ENCODE peak calls at places on chromosome 1, in four cellular contexts. Y, R, S and L are unnamed samples.
A peak's percentile ranks its signal among the peaks of the same experiment; 100 is the strongest.

GRCh38 chr1:23178931-23179330 is 10.3 kb upstream of the LUZP1 start:
- DNase-seq in Y (peak; percentile 38), R (no peak), S (no peak), L (peak; percentile 57)

GRCh38 chr1:208065862-208066261 is 154.9 kb upstream of the CD34 start:
- DNase-seq in Y (peak; percentile 25), R (peak; percentile 5), S (no peak), L (no peak)

GRCh38 chr1:204149635-204150565 is 1.9 kb downstream of the ETNK2 start:
- DNase-seq in Y (no peak), R (no peak), S (peak; percentile 18), L (no peak)

GRCh38 chr1:62175568-62176179 is 19.0 kb upstream of the L1TD1 start:
- DNase-seq in Y (peak; percentile 45), R (no peak), S (peak; percentile 46), L (peak; percentile 49)

GRCh38 chr1:214363386-214363785 is 82.4 kb downstream of the SMYD2 start:
- DNase-seq in Y (no peak), R (no peak), S (no peak), L (no peak)

GRCh38 chr1:7389201-7389785 is 381.8 kb upstream of the VAMP3 start:
- DNase-seq in Y (peak; percentile 38), R (no peak), S (no peak), L (peak; percentile 30)

GRCh38 chr1:177847843-177848242 is 122.0 kb downstream of the SEC16B start:
- DNase-seq in Y (peak; percentile 91), R (no peak), S (no peak), L (no peak)

GRCh38 chr1:4741876-4742423 is 87.5 kb downstream of the AJAP1 start:
- DNase-seq in Y (no peak), R (no peak), S (peak; percentile 6), L (no peak)

GRCh38 chr1:201536542-201536941 is 2.4 kb upstream of the NAV1 start:
- DNase-seq in Y (peak; percentile 92), R (no peak), S (no peak), L (no peak)
- H3K4me3 ChIP-seq in Y (peak overlapping the region; percentile 34), R (no peak overlapping the region), S (no peak overlapping the region), L (no peak overlapping the region)

GRCh38 chr1:178938959-178939317 is 68.1 kb upstream of the ANGPTL1 start:
- DNase-seq in Y (peak; percentile 27), R (no peak), S (no peak), L (no peak)
- TF ChIP-seq FOS in Y (no peak), R (no peak), S (no peak), L (no peak)

DNA sequence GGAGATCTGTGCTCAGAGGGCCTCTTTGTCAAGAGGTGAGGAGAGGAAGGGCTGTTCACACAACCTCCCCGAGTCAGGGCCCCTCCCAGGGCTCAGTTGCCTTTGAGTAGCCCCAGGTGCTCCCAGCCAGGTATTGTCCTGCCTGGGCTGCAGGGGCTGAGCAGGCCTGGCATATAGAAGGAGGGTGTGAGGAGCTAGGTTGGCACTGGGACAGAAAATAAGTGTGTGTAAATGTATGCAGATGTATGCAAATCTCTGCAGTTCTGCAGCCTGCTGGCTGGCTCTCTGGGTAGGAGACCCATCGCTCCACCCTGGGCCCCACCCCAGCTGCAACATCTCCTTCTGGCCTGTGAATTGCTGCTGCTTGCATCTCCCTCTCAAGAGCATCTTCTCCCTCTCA is 52.4 kb downstream of the NAV1 start:
- DNase-seq in Y (no peak), R (no peak), S (no peak), L (no peak)
- TF ChIP-seq POLR2A in Y (no peak), R (no peak), S (no peak), L (no peak)

GRCh38 chr1:100869996-100870395 is 24.6 kb downstream of the EXTL2 start:
- DNase-seq in Y (no peak), R (no peak), S (no peak), L (no peak)

GRCh38 chr1:100866901-100867206 is 27.8 kb downstream of the EXTL2 start:
- DNase-seq in Y (no peak), R (no peak), S (no peak), L (no peak)

GRCh38 chr1:100866041-100866900 is 28.4 kb downstream of the EXTL2 start:
- DNase-seq in Y (peak; percentile 70), R (no peak), S (peak; percentile 48), L (peak; percentile 78)

GRCh38 chr1:100862591-100862990 is 32.1 kb downstream of the EXTL2 start:
- DNase-seq in Y (peak; percentile 84), R (no peak), S (no peak), L (peak; percentile 66)

GRCh38 chr1:100868364-100868995 is 26.2 kb downstream of the EXTL2 start:
- DNase-seq in Y (peak; percentile 70), R (no peak), S (peak; percentile 51), L (peak; percentile 79)
- H3K4me3 ChIP-seq in Y (no peak overlapping the region), R (no peak overlapping the region), S (no peak overlapping the region), L (peak overlapping the region; percentile 51)

DNA sequence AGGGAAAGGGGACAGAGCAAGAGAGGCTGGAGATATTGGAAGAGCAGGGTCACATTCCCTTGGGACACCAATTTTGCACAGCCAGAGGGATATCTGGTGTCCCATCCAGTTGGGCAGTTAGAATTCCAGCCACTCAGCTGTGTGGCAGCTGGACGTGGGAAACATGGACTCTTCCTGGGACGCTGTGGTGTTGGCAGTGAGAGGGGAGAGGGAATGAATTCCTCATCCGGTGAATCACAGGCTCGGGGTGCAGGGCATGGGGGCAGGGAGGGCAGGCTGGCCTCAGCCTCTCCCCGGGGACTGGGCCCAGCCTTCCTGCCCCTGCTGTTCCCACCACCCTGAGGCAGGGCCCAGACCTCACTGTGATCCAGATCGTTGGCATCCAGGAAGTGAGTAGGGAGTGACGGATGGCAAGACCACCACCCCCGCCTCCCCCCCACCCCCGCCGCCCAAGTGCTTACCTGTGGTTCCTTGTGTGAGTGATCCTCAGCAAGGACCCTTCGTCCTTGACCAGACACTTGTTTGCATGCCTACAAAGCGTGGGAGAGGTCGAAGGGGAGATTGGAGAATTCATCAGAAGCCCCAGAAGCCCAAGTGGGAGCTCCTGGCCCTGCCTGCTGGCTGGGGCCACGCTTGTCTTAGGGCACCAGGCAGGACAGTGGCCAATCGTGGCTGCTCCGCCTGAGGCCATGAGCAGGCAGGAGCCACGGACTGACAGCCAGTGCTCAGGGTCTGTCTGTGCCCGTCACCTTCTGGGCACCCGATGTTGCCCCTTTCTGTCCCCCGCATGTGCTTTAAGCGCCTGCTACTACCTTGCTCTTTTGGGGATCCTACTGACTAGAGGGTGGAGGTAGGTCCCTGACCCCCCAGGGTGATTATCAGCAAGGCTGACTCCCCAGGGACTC is 8.7 kb downstream of the WNT3A start:
- DNase-seq in Y (peak; percentile 28), R (no peak), S (no peak), L (no peak)
- TF ChIP-seq FOS in Y (no peak), R (no peak), S (no peak), L (no peak)